ENCODE peak calls at places on chromosomes 7 and 10, in four cellular contexts. B, K, N and X are unnamed samples.

GRCh38 chr7:45653209-45653907 is 79.2 kb downstream of the ADCY1 start:
- DNase-seq in N (no peak), B (no peak), K (no peak), X (peak)

GRCh38 chr10:77832243-77832642 is 94.3 kb downstream of the DLG5 start:
- DNase-seq in B (no peak), K (no peak), N (no peak), X (no peak)

GRCh38 chr10:22758862-22759261 is 44.5 kb upstream of the PIP4K2A start:
- DNase-seq in K (no peak), N (no peak), B (no peak), X (no peak)

GRCh38 chr7:6256709-6257535 is 15.5 kb downstream of the CYTH3 start:
- DNase-seq in N (peak), K (peak), B (no peak), X (peak)

GRCh38 chr7:127874049-127874636 is 157.1 kb downstream of the LRRC4 start:
- DNase-seq in K (no peak), N (no peak), B (no peak), X (no peak)

GRCh38 chr10:96619120-96619519 is 32.3 kb upstream of the TM9SF3 start:
- DNase-seq in K (no peak), N (no peak), B (no peak), X (no peak)

GRCh38 chr10:43305881-43306280 is 39.0 kb upstream of the RASGEF1A start:
- DNase-seq in K (peak), B (no peak), N (no peak), X (no peak)

GRCh38 chr7:17434841-17435692 is 136.6 kb downstream of the AHR start:
- DNase-seq in B (no peak), N (no peak), K (no peak), X (no peak)

GRCh38 chr10:70085975-70086613 is 33.4 kb downstream of the MACROH2A2 start:
- DNase-seq in B (no peak), K (no peak), N (no peak), X (peak)

GRCh38 chr7:22921386-22922086 is 92.4 kb downstream of the HYCC1 start:
- DNase-seq in N (no peak), B (no peak), K (peak), X (no peak)

GRCh38 chr10:91171485-91171884 is 49.0 kb upstream of the PCGF5 start:
- DNase-seq in K (no peak), B (no peak), N (no peak), X (no peak)

GRCh38 chr7:51351661-51352060 is 35.1 kb upstream of the COBL start:
- DNase-seq in B (no peak), K (no peak), N (no peak), X (no peak)

GRCh38 chr7:32779167-32779566 is 112.4 kb downstream of the KBTBD2 start:
- DNase-seq in K (peak), N (no peak), B (no peak), X (no peak)

GRCh38 chr10:22010973-22011408 is 7.5 kb upstream of the DNAJC1 start:
- DNase-seq in B (no peak), N (peak), K (no peak), X (no peak)

GRCh38 chr7:48427671-48428070 is 256.4 kb downstream of the ABCA13 start:
- DNase-seq in N (no peak), K (no peak), B (no peak), X (no peak)

GRCh38 chr10:123878666-123879311 is 12.8 kb downstream of the CPXM2 start:
- DNase-seq in B (no peak), K (no peak), N (no peak), X (no peak)

GRCh38 chr10:129459762-129460539 is 7.1 kb upstream of the MGMT start:
- DNase-seq in B (no peak), N (no peak), K (peak), X (peak)

GRCh38 chr7:131061158-131061557 is 266.5 kb upstream of the MKLN1 start:
- DNase-seq in K (no peak), N (no peak), B (no peak), X (no peak)

GRCh38 chr7:131061818-131062217 is 265.9 kb upstream of the MKLN1 start:
- DNase-seq in B (no peak), K (no peak), N (no peak), X (no peak)

GRCh38 chr7:131056007-131056406 is 271.7 kb upstream of the MKLN1 start:
- DNase-seq in N (no peak), B (no peak), K (no peak), X (no peak)

GRCh38 chr7:131057015-131057518 is 270.6 kb upstream of the MKLN1 start:
- DNase-seq in N (peak), K (no peak), B (peak), X (no peak)

DNA sequence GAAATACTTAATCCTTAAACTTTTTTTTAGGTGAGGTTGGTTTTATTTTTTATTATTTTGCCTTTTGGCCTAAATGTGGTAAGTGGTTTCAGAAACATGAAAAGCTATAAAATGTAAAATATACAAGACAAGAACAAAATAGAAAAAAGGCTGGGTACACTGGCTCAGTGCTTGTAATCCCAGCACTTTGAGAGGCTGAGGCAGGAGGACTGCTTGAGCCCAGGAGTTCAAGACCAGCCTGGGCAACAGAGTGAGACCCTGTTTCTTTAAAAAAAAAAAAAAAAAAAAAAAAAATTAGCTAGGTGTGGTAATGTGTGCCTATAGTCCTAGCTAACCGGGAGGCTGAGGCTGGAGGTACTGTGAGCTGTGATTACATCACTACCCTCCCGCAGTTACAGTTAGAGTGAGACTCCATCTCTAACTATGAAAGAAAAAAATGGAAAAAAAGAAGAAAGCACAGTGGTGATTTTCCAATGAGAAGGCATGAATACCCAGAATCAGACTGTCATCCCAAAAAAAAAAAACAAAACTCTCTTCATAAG is 270.1 kb upstream of the MKLN1 start:
- DNase-seq in B (no peak), N (no peak), K (no peak), X (no peak)
- H3K4me3 ChIP-seq in B (no peak), N (no peak), K (no peak), X (no peak)

GRCh38 chr7:35799846-35800717 is 775 bp upstream of the SEPTIN7 start:
- DNase-seq in N (peak), K (peak), B (peak), X (peak)
- TF ChIP-seq CTCF in N (no peak), K (no peak), B (peak), X (no peak)

GRCh38 chr7:148665211-148665610 is 33.5 kb upstream of the CUL1 start:
- DNase-seq in B (no peak), K (no peak), N (no peak), X (no peak)
- TF ChIP-seq POLR2A in B (no peak), K (no peak), N (no peak), X (no peak)

GRCh38 chr10:75058142-75058541 is 53.3 kb upstream of the SAMD8 start:
- DNase-seq in B (no peak), K (no peak), N (no peak), X (peak)
- H3K4me3 ChIP-seq in B (no peak), K (no peak), N (no peak), X (no peak)

DNA sequence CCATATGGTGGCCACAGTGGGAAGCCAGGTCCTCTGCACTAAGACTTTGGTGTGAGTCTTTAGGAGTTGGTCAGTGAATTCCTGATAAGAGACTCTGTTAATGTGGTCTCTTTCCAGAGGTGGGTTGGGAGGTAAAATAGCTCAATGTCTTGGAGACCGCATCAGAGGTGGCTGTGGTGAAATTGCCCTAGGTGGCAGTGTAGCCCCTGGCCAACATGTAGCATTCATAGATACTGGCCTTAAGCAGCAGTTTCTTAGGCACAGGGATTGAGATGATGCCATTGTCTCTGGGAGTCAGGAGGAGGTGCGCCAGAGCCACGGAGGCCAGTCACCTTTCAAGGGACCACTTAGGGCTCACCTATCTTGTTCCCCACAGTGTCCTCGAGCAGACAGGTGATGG is 202.8 kb downstream of the CREB5 start:
- DNase-seq in B (no peak), K (peak), N (no peak), X (no peak)
- TF ChIP-seq CTCF in B (no peak), K (peak), N (peak), X (no peak)

GRCh38 chr7:43572516-43573049 is 10.3 kb upstream of the STK17A start:
- DNase-seq in N (peak), B (no peak), K (peak), X (peak)
- TF ChIP-seq POLR2A in N (no peak), B (no peak), K (no peak), X (no peak)

GRCh38 chr7:154927624-154928125 is 75.2 kb downstream of the PAXIP1 start:
- DNase-seq in K (peak), B (peak), N (peak), X (peak)
- H3K4me3 ChIP-seq in K (peak), B (peak), N (peak), X (peak)

GRCh38 chr7:131861620-131862346 is 305.4 kb upstream of the PODXL start:
- DNase-seq in K (no peak), B (no peak), N (peak), X (no peak)
- TF ChIP-seq CTCF in K (no peak), B (no peak), N (no peak), X (no peak)

GRCh38 chr10:651700-652099 is 37.8 kb downstream of the DIP2C start:
- DNase-seq in B (no peak), N (no peak), K (no peak), X (no peak)

GRCh38 chr10:652226-652625 is 37.2 kb downstream of the DIP2C start:
- DNase-seq in B (no peak), N (no peak), K (no peak), X (no peak)

GRCh38 chr10:649445-649797 is 40.0 kb downstream of the DIP2C start:
- DNase-seq in K (no peak), N (no peak), B (no peak), X (no peak)

GRCh38 chr10:650691-651615 is 38.5 kb downstream of the DIP2C start:
- DNase-seq in K (no peak), B (no peak), N (peak), X (no peak)

GRCh38 chr10:649798-650690 is 39.4 kb downstream of the DIP2C start:
- DNase-seq in K (no peak), N (peak), B (no peak), X (no peak)
- TF ChIP-seq POLR2A in K (no peak), N (no peak), B (no peak), X (no peak)